ENCODE peak calls at places on chromosomes 13 and 19, in nine cellular contexts. One of them, this sample, is unnamed.

GRCh38 chr13:64154514-64154913 is 2738.9 kb upstream of the PCDH20 start:
- DNase-seq in AG09309: peak
- DNase-seq in transverse colon: no peak
- DNase-seq in H9: no peak
- DNase-seq in chondrocyte: no peak
- DNase-seq in cardiac muscle cell: peak
- DNase-seq in left ventricle myocardium inferior: no peak
- DNase-seq in AG04449: no peak
- DNase-seq in uterus: no peak
- DNase-seq in this sample: no peak

GRCh38 chr19:45990113-45990728 is 5.0 kb upstream of the CCDC61 start:
- DNase-seq in chondrocyte: no peak
- DNase-seq in AG09309: no peak
- DNase-seq in H9: no peak
- DNase-seq in AG04449: no peak
- DNase-seq in cardiac muscle cell: peak
- DNase-seq in uterus: no peak
- DNase-seq in left ventricle myocardium inferior: no peak
- DNase-seq in transverse colon: no peak
- DNase-seq in this sample: no peak

GRCh38 chr19:14614099-14614412 is 31.2 kb downstream of the CLEC17A start:
- DNase-seq in left ventricle myocardium inferior: no peak
- DNase-seq in AG09309: no peak
- DNase-seq in transverse colon: no peak
- DNase-seq in chondrocyte: no peak
- DNase-seq in AG04449: no peak
- DNase-seq in cardiac muscle cell: no peak
- DNase-seq in H9: no peak
- DNase-seq in uterus: no peak
- DNase-seq in this sample: no peak

GRCh38 chr13:89628567-89628966 is 1718.9 kb upstream of the MIR17HG start:
- DNase-seq in left ventricle myocardium inferior: no peak
- DNase-seq in transverse colon: no peak
- DNase-seq in AG04449: no peak
- DNase-seq in cardiac muscle cell: no peak
- DNase-seq in H9: no peak
- DNase-seq in uterus: no peak
- DNase-seq in chondrocyte: no peak
- DNase-seq in AG09309: no peak
- DNase-seq in this sample: no peak

GRCh38 chr13:100130092-100130491 is 41.2 kb downstream of the PCCA start:
- DNase-seq in uterus: no peak
- DNase-seq in chondrocyte: no peak
- DNase-seq in AG04449: no peak
- DNase-seq in cardiac muscle cell: no peak
- DNase-seq in H9: no peak
- DNase-seq in transverse colon: no peak
- DNase-seq in AG09309: no peak
- DNase-seq in left ventricle myocardium inferior: no peak
- DNase-seq in this sample: no peak

GRCh38 chr13:33172911-33173310 is 112.6 kb downstream of the STARD13 start:
- DNase-seq in chondrocyte: no peak
- DNase-seq in H9: no peak
- DNase-seq in AG09309: no peak
- DNase-seq in cardiac muscle cell: no peak
- DNase-seq in AG04449: no peak
- DNase-seq in transverse colon: no peak
- DNase-seq in left ventricle myocardium inferior: no peak
- DNase-seq in uterus: no peak
- DNase-seq in this sample: no peak

GRCh38 chr19:17243854-17244617 is 1.7 kb downstream of the NR2F6 start:
- DNase-seq in transverse colon: peak
- DNase-seq in cardiac muscle cell: peak
- DNase-seq in left ventricle myocardium inferior: peak
- DNase-seq in AG04449: no peak
- DNase-seq in AG09309: no peak
- DNase-seq in H9: peak
- DNase-seq in uterus: peak
- DNase-seq in chondrocyte: no peak
- DNase-seq in this sample: no peak

GRCh38 chr19:6217752-6218403 is 61.9 kb downstream of the MLLT1 start:
- DNase-seq in uterus: no peak
- DNase-seq in left ventricle myocardium inferior: no peak
- DNase-seq in cardiac muscle cell: no peak
- DNase-seq in transverse colon: no peak
- DNase-seq in chondrocyte: peak
- DNase-seq in AG09309: no peak
- DNase-seq in H9: no peak
- DNase-seq in AG04449: no peak
- DNase-seq in this sample: no peak

GRCh38 chr19:30044273-30045259 is 102.5 kb downstream of the URI1 start:
- DNase-seq in uterus: no peak
- DNase-seq in chondrocyte: no peak
- DNase-seq in cardiac muscle cell: no peak
- DNase-seq in left ventricle myocardium inferior: no peak
- DNase-seq in H9: no peak
- DNase-seq in AG09309: no peak
- DNase-seq in transverse colon: no peak
- DNase-seq in AG04449: no peak
- DNase-seq in this sample: no peak

DNA sequence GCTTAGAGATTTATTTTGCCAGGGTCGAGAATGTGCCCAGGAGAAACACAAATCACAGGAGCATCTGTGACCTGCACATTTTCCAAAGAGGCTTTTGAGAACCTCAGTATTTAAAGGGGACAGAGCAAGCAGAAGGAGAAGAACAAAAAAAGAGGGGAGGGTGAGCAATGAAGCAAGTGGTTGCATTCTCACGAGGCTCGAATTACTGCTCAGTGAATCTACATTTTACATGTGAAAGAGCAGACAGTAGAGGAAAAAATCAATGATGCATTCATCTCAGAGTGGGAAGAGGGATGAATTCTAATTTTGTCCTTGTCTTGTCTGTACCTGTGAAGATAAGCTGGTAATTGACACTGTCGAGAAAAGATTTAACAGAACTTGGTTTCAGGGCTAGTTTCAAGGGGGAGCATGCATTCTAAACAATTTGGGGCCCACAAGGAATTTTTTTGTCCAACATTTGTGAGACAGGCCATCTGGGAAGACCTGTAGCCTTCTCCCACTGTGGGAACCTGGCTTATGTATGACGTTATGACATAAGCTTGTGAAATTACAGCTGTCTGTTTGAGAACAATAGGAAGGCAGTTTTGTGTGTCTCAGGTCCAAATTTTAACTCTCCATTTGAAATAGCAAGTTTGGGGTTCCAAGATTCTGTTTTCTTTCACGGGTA is 855.1 kb downstream of the SLITRK5 start:
- DNase-seq in AG04449: no peak
- DNase-seq in AG09309: no peak
- DNase-seq in H9: no peak
- DNase-seq in cardiac muscle cell: no peak
- DNase-seq in left ventricle myocardium inferior: no peak
- DNase-seq in chondrocyte: no peak
- DNase-seq in uterus: no peak
- DNase-seq in transverse colon: no peak
- DNase-seq in this sample: no peak
- TF ChIP-seq CTCF in AG04449: no peak
- TF ChIP-seq CTCF in AG09309: no peak
- TF ChIP-seq CTCF in H9: no peak
- TF ChIP-seq CTCF in cardiac muscle cell: no peak
- TF ChIP-seq CTCF in left ventricle myocardium inferior: no peak
- TF ChIP-seq CTCF in chondrocyte: no peak
- TF ChIP-seq CTCF in uterus: no peak
- TF ChIP-seq CTCF in transverse colon: no peak
- TF ChIP-seq CTCF in this sample: no peak

GRCh38 chr13:44874886-44875630 is 114.2 kb downstream of the NUFIP1 start:
- DNase-seq in chondrocyte: no peak
- DNase-seq in AG04449: no peak
- DNase-seq in transverse colon: no peak
- DNase-seq in uterus: no peak
- DNase-seq in H9: no peak
- DNase-seq in AG09309: no peak
- DNase-seq in left ventricle myocardium inferior: no peak
- DNase-seq in cardiac muscle cell: no peak
- DNase-seq in this sample: no peak

GRCh38 chr13:44876782-44877324 is 112.4 kb downstream of the NUFIP1 start:
- DNase-seq in H9: peak
- DNase-seq in chondrocyte: no peak
- DNase-seq in AG04449: no peak
- DNase-seq in uterus: no peak
- DNase-seq in AG09309: no peak
- DNase-seq in transverse colon: no peak
- DNase-seq in left ventricle myocardium inferior: no peak
- DNase-seq in cardiac muscle cell: no peak
- DNase-seq in this sample: peak

GRCh38 chr13:44884076-44884729 is 105.1 kb downstream of the NUFIP1 start:
- DNase-seq in cardiac muscle cell: peak
- DNase-seq in H9: no peak
- DNase-seq in left ventricle myocardium inferior: no peak
- DNase-seq in AG04449: peak
- DNase-seq in transverse colon: no peak
- DNase-seq in chondrocyte: no peak
- DNase-seq in uterus: no peak
- DNase-seq in AG09309: no peak
- DNase-seq in this sample: no peak

GRCh38 chr13:44874176-44874575 is 115.1 kb downstream of the NUFIP1 start:
- DNase-seq in AG04449: no peak
- DNase-seq in AG09309: no peak
- DNase-seq in H9: no peak
- DNase-seq in transverse colon: no peak
- DNase-seq in cardiac muscle cell: no peak
- DNase-seq in left ventricle myocardium inferior: no peak
- DNase-seq in chondrocyte: no peak
- DNase-seq in uterus: no peak
- DNase-seq in this sample: no peak

GRCh38 chr13:44879452-44880058 is 109.7 kb downstream of the NUFIP1 start:
- DNase-seq in left ventricle myocardium inferior: no peak
- DNase-seq in AG04449: peak
- DNase-seq in transverse colon: peak
- DNase-seq in cardiac muscle cell: peak
- DNase-seq in AG09309: no peak
- DNase-seq in uterus: no peak
- DNase-seq in H9: no peak
- DNase-seq in chondrocyte: no peak
- DNase-seq in this sample: no peak
- TF ChIP-seq CTCF in left ventricle myocardium inferior: peak
- TF ChIP-seq CTCF in AG04449: peak
- TF ChIP-seq CTCF in transverse colon: peak
- TF ChIP-seq CTCF in cardiac muscle cell: peak
- TF ChIP-seq CTCF in AG09309: peak
- TF ChIP-seq CTCF in uterus: peak
- TF ChIP-seq CTCF in H9: peak
- TF ChIP-seq CTCF in chondrocyte: peak
- TF ChIP-seq CTCF in this sample: peak

GRCh38 chr19:43534811-43535761 is 2.1 kb downstream of the ZNF575 start:
- DNase-seq in cardiac muscle cell: peak
- DNase-seq in AG04449: no peak
- DNase-seq in AG09309: no peak
- DNase-seq in transverse colon: peak
- DNase-seq in uterus: peak
- DNase-seq in H9: peak
- DNase-seq in chondrocyte: peak
- DNase-seq in left ventricle myocardium inferior: peak
- DNase-seq in this sample: peak
- TF ChIP-seq CTCF in cardiac muscle cell: peak
- TF ChIP-seq CTCF in AG04449: peak
- TF ChIP-seq CTCF in AG09309: peak
- TF ChIP-seq CTCF in transverse colon: peak
- TF ChIP-seq CTCF in uterus: peak
- TF ChIP-seq CTCF in H9: peak
- TF ChIP-seq CTCF in chondrocyte: peak
- TF ChIP-seq CTCF in left ventricle myocardium inferior: peak
- TF ChIP-seq CTCF in this sample: peak

GRCh38 chr13:61253105-61253877 is 162.4 kb downstream of the PCDH20 start:
- DNase-seq in left ventricle myocardium inferior: no peak
- DNase-seq in cardiac muscle cell: no peak
- DNase-seq in uterus: no peak
- DNase-seq in AG04449: no peak
- DNase-seq in AG09309: no peak
- DNase-seq in transverse colon: no peak
- DNase-seq in chondrocyte: no peak
- DNase-seq in H9: no peak
- DNase-seq in this sample: no peak

GRCh38 chr13:61258185-61258584 is 157.5 kb downstream of the PCDH20 start:
- DNase-seq in uterus: no peak
- DNase-seq in H9: no peak
- DNase-seq in AG04449: no peak
- DNase-seq in left ventricle myocardium inferior: no peak
- DNase-seq in transverse colon: no peak
- DNase-seq in AG09309: no peak
- DNase-seq in chondrocyte: no peak
- DNase-seq in cardiac muscle cell: no peak
- DNase-seq in this sample: no peak

GRCh38 chr13:61252213-61252612 is 163.4 kb downstream of the PCDH20 start:
- DNase-seq in chondrocyte: no peak
- DNase-seq in AG09309: no peak
- DNase-seq in AG04449: no peak
- DNase-seq in cardiac muscle cell: no peak
- DNase-seq in transverse colon: no peak
- DNase-seq in uterus: no peak
- DNase-seq in left ventricle myocardium inferior: no peak
- DNase-seq in H9: no peak
- DNase-seq in this sample: no peak

GRCh38 chr13:61255035-61255796 is 160.4 kb downstream of the PCDH20 start:
- DNase-seq in transverse colon: no peak
- DNase-seq in H9: no peak
- DNase-seq in uterus: no peak
- DNase-seq in chondrocyte: no peak
- DNase-seq in left ventricle myocardium inferior: no peak
- DNase-seq in AG09309: no peak
- DNase-seq in cardiac muscle cell: peak
- DNase-seq in AG04449: no peak
- DNase-seq in this sample: no peak
- TF ChIP-seq CTCF in transverse colon: no peak
- TF ChIP-seq CTCF in H9: peak
- TF ChIP-seq CTCF in uterus: no peak
- TF ChIP-seq CTCF in chondrocyte: peak
- TF ChIP-seq CTCF in left ventricle myocardium inferior: peak
- TF ChIP-seq CTCF in AG09309: no peak
- TF ChIP-seq CTCF in cardiac muscle cell: peak
- TF ChIP-seq CTCF in AG04449: no peak
- TF ChIP-seq CTCF in this sample: peak

GRCh38 chr19:50703915-50704548 is 15.6 kb downstream of the SHANK1 start:
- DNase-seq in transverse colon: no peak
- DNase-seq in H9: peak
- DNase-seq in chondrocyte: no peak
- DNase-seq in cardiac muscle cell: peak
- DNase-seq in AG04449: no peak
- DNase-seq in left ventricle myocardium inferior: no peak
- DNase-seq in uterus: no peak
- DNase-seq in AG09309: no peak
- DNase-seq in this sample: no peak
- TF ChIP-seq CTCF in transverse colon: no peak
- TF ChIP-seq CTCF in H9: peak
- TF ChIP-seq CTCF in chondrocyte: peak
- TF ChIP-seq CTCF in cardiac muscle cell: no peak
- TF ChIP-seq CTCF in AG04449: peak
- TF ChIP-seq CTCF in left ventricle myocardium inferior: peak
- TF ChIP-seq CTCF in uterus: no peak
- TF ChIP-seq CTCF in AG09309: no peak
- TF ChIP-seq CTCF in this sample: peak